ENCODE peak calls at places on chromosomes 3 and 15, in eight cellular contexts. One of them, this sample, is unnamed.

GRCh38 chr3:33488246-33488645 is 48.0 kb upstream of the UBP1 start:
- DNase-seq in mammary epithelial cell: no peak
- DNase-seq in activated naive CD4-positive, alpha-beta T cell treated with anti-CD3 and anti-CD28 coated beads, Interleukin-2, amount 50 U/mL, for 16 hours: no peak
- DNase-seq in left ventricle myocardium inferior: no peak
- DNase-seq in GM06990: no peak
- DNase-seq in HS-5: no peak
- DNase-seq in amniotic stem cell: no peak
- DNase-seq in CD4-positive, alpha-beta T cell: no peak
- DNase-seq in this sample: no peak

GRCh38 chr15:41950127-41950483 is 22.3 kb downstream of the EHD4 start:
- DNase-seq in GM06990: no peak
- DNase-seq in CD4-positive, alpha-beta T cell: no peak
- DNase-seq in amniotic stem cell: no peak
- DNase-seq in left ventricle myocardium inferior: no peak
- DNase-seq in HS-5: no peak
- DNase-seq in activated naive CD4-positive, alpha-beta T cell treated with anti-CD3 and anti-CD28 coated beads, Interleukin-2, amount 50 U/mL, for 16 hours: no peak
- DNase-seq in mammary epithelial cell: no peak
- DNase-seq in this sample: no peak

GRCh38 chr3:156017636-156018035 is 102.7 kb upstream of the KCNAB1 start:
- DNase-seq in left ventricle myocardium inferior: no peak
- DNase-seq in HS-5: no peak
- DNase-seq in GM06990: no peak
- DNase-seq in amniotic stem cell: no peak
- DNase-seq in mammary epithelial cell: no peak
- DNase-seq in CD4-positive, alpha-beta T cell: no peak
- DNase-seq in activated naive CD4-positive, alpha-beta T cell treated with anti-CD3 and anti-CD28 coated beads, Interleukin-2, amount 50 U/mL, for 16 hours: no peak
- DNase-seq in this sample: no peak

GRCh38 chr15:71114887-71115566 is at the start of gene THSD4:
- DNase-seq in CD4-positive, alpha-beta T cell: peak; percentile 40
- DNase-seq in HS-5: no peak
- DNase-seq in amniotic stem cell: peak; percentile 20
- DNase-seq in GM06990: peak; percentile 77
- DNase-seq in mammary epithelial cell: peak; percentile 66
- DNase-seq in activated naive CD4-positive, alpha-beta T cell treated with anti-CD3 and anti-CD28 coated beads, Interleukin-2, amount 50 U/mL, for 16 hours: peak; percentile 61
- DNase-seq in left ventricle myocardium inferior: peak; percentile 75
- DNase-seq in this sample: no peak

GRCh38 chr3:32421185-32421584 is 29.5 kb downstream of the CMTM7 start:
- DNase-seq in mammary epithelial cell: no peak
- DNase-seq in activated naive CD4-positive, alpha-beta T cell treated with anti-CD3 and anti-CD28 coated beads, Interleukin-2, amount 50 U/mL, for 16 hours: no peak
- DNase-seq in amniotic stem cell: no peak
- DNase-seq in CD4-positive, alpha-beta T cell: no peak
- DNase-seq in GM06990: no peak
- DNase-seq in HS-5: no peak
- DNase-seq in left ventricle myocardium inferior: no peak
- DNase-seq in this sample: no peak

GRCh38 chr15:39472661-39473657 is 107.9 kb upstream of the THBS1 start:
- DNase-seq in GM06990: no peak
- DNase-seq in activated naive CD4-positive, alpha-beta T cell treated with anti-CD3 and anti-CD28 coated beads, Interleukin-2, amount 50 U/mL, for 16 hours: no peak
- DNase-seq in CD4-positive, alpha-beta T cell: no peak
- DNase-seq in HS-5: no peak
- DNase-seq in left ventricle myocardium inferior: peak; percentile 73
- DNase-seq in amniotic stem cell: no peak
- DNase-seq in mammary epithelial cell: no peak
- DNase-seq in this sample: no peak

GRCh38 chr3:17639257-17639656 is 103.2 kb downstream of the TBC1D5 start:
- DNase-seq in activated naive CD4-positive, alpha-beta T cell treated with anti-CD3 and anti-CD28 coated beads, Interleukin-2, amount 50 U/mL, for 16 hours: no peak
- DNase-seq in left ventricle myocardium inferior: no peak
- DNase-seq in HS-5: peak; percentile 65
- DNase-seq in amniotic stem cell: no peak
- DNase-seq in GM06990: no peak
- DNase-seq in CD4-positive, alpha-beta T cell: no peak
- DNase-seq in mammary epithelial cell: peak; percentile 58
- DNase-seq in this sample: no peak

GRCh38 chr3:52346623-52347530 is 30.8 kb downstream of the DNAH1 start:
- DNase-seq in mammary epithelial cell: peak; percentile 6
- DNase-seq in CD4-positive, alpha-beta T cell: no peak
- DNase-seq in GM06990: no peak
- DNase-seq in amniotic stem cell: no peak
- DNase-seq in activated naive CD4-positive, alpha-beta T cell treated with anti-CD3 and anti-CD28 coated beads, Interleukin-2, amount 50 U/mL, for 16 hours: no peak
- DNase-seq in left ventricle myocardium inferior: no peak
- DNase-seq in HS-5: no peak
- DNase-seq in this sample: no peak

GRCh38 chr3:197298858-197299854 is 744 bp upstream of the DLG1 start:
- DNase-seq in left ventricle myocardium inferior: peak; percentile 29
- DNase-seq in CD4-positive, alpha-beta T cell: peak; percentile 6
- DNase-seq in mammary epithelial cell: peak; percentile 84
- DNase-seq in amniotic stem cell: no peak
- DNase-seq in GM06990: peak; percentile 62
- DNase-seq in HS-5: no peak
- DNase-seq in activated naive CD4-positive, alpha-beta T cell treated with anti-CD3 and anti-CD28 coated beads, Interleukin-2, amount 50 U/mL, for 16 hours: peak; percentile 34
- DNase-seq in this sample: no peak

GRCh38 chr15:68433551-68433950 is 1.6 kb upstream of the ITGA11 start:
- DNase-seq in CD4-positive, alpha-beta T cell: no peak
- DNase-seq in left ventricle myocardium inferior: no peak
- DNase-seq in amniotic stem cell: no peak
- DNase-seq in mammary epithelial cell: no peak
- DNase-seq in HS-5: no peak
- DNase-seq in GM06990: no peak
- DNase-seq in activated naive CD4-positive, alpha-beta T cell treated with anti-CD3 and anti-CD28 coated beads, Interleukin-2, amount 50 U/mL, for 16 hours: no peak
- DNase-seq in this sample: no peak

GRCh38 chr3:62569609-62570008 is 196.3 kb upstream of the FEZF2 start:
- DNase-seq in activated naive CD4-positive, alpha-beta T cell treated with anti-CD3 and anti-CD28 coated beads, Interleukin-2, amount 50 U/mL, for 16 hours: no peak
- DNase-seq in GM06990: no peak
- DNase-seq in CD4-positive, alpha-beta T cell: no peak
- DNase-seq in HS-5: no peak
- DNase-seq in amniotic stem cell: no peak
- DNase-seq in mammary epithelial cell: no peak
- DNase-seq in left ventricle myocardium inferior: no peak
- DNase-seq in this sample: no peak

GRCh38 chr3:165464736-165465135 is 268.6 kb upstream of the SLITRK3 start:
- DNase-seq in HS-5: peak; percentile 82
- DNase-seq in mammary epithelial cell: peak; percentile 33
- DNase-seq in GM06990: no peak
- DNase-seq in CD4-positive, alpha-beta T cell: no peak
- DNase-seq in left ventricle myocardium inferior: no peak
- DNase-seq in activated naive CD4-positive, alpha-beta T cell treated with anti-CD3 and anti-CD28 coated beads, Interleukin-2, amount 50 U/mL, for 16 hours: no peak
- DNase-seq in amniotic stem cell: no peak
- DNase-seq in this sample: no peak

GRCh38 chr3:38411591-38411990 is 42.1 kb upstream of the ACVR2B start:
- DNase-seq in CD4-positive, alpha-beta T cell: no peak
- DNase-seq in GM06990: no peak
- DNase-seq in amniotic stem cell: no peak
- DNase-seq in left ventricle myocardium inferior: no peak
- DNase-seq in mammary epithelial cell: no peak
- DNase-seq in HS-5: no peak
- DNase-seq in activated naive CD4-positive, alpha-beta T cell treated with anti-CD3 and anti-CD28 coated beads, Interleukin-2, amount 50 U/mL, for 16 hours: no peak
- DNase-seq in this sample: no peak

GRCh38 chr15:39296955-39297354 is 283.9 kb upstream of the THBS1 start:
- DNase-seq in HS-5: no peak
- DNase-seq in activated naive CD4-positive, alpha-beta T cell treated with anti-CD3 and anti-CD28 coated beads, Interleukin-2, amount 50 U/mL, for 16 hours: no peak
- DNase-seq in GM06990: peak; percentile 10
- DNase-seq in CD4-positive, alpha-beta T cell: no peak
- DNase-seq in left ventricle myocardium inferior: no peak
- DNase-seq in mammary epithelial cell: no peak
- DNase-seq in amniotic stem cell: no peak
- DNase-seq in this sample: no peak

This sample was measured in pulmonary artery endothelial cell.